ENCODE peak calls at places on chromosomes 6 and 20, in six cellular contexts. One of them, this sample, is unnamed. For H3K36me3 and H3K9me3, the result is how much of the 10 kb centered on the place peaks cover.

GRCh38 chr20:13819885-13820645 is 35.2 kb downstream of the NDUFAF5 start:
- DNase-seq in suprapubic skin: no peak
- DNase-seq in endothelial cell of umbilical vein: peak
- DNase-seq in GM23248: peak
- DNase-seq in tibial artery: no peak
- DNase-seq in IMR-90: peak
- DNase-seq in this sample: peak

GRCh38 chr6:169158182-169158573 is 95.5 kb downstream of the THBS2 start:
- DNase-seq in suprapubic skin: no peak
- DNase-seq in endothelial cell of umbilical vein: peak
- DNase-seq in GM23248: peak
- DNase-seq in tibial artery: peak
- DNase-seq in IMR-90: peak
- DNase-seq in this sample: no peak

GRCh38 chr20:48054051-48054450 is 268.8 kb upstream of the SULF2 start:
- DNase-seq in suprapubic skin: no peak
- DNase-seq in endothelial cell of umbilical vein: no peak
- DNase-seq in GM23248: no peak
- DNase-seq in tibial artery: no peak
- DNase-seq in IMR-90: no peak
- DNase-seq in this sample: no peak

GRCh38 chr20:50313223-50313820 is 122.7 kb downstream of the CEBPB start:
- DNase-seq in suprapubic skin: no peak
- DNase-seq in endothelial cell of umbilical vein: no peak
- DNase-seq in GM23248: peak
- DNase-seq in tibial artery: peak
- DNase-seq in IMR-90: peak
- DNase-seq in this sample: peak

GRCh38 chr6:146813554-146813953 is 214.8 kb downstream of the ADGB start:
- DNase-seq in suprapubic skin: no peak
- DNase-seq in endothelial cell of umbilical vein: no peak
- DNase-seq in GM23248: no peak
- DNase-seq in tibial artery: no peak
- DNase-seq in IMR-90: peak
- DNase-seq in this sample: no peak

GRCh38 chr20:23060629-23061028 is 11.2 kb upstream of the THBD start:
- DNase-seq in suprapubic skin: no peak
- DNase-seq in endothelial cell of umbilical vein: no peak
- DNase-seq in GM23248: no peak
- DNase-seq in tibial artery: no peak
- DNase-seq in IMR-90: no peak
- DNase-seq in this sample: no peak

GRCh38 chr6:70863343-70863742 is 93.5 kb downstream of the B3GAT2 start:
- DNase-seq in suprapubic skin: no peak
- DNase-seq in endothelial cell of umbilical vein: no peak
- DNase-seq in GM23248: no peak
- DNase-seq in tibial artery: no peak
- DNase-seq in IMR-90: no peak
- DNase-seq in this sample: no peak

GRCh38 chr6:20688710-20689500 is 154.6 kb downstream of the CDKAL1 start:
- DNase-seq in suprapubic skin: no peak
- DNase-seq in endothelial cell of umbilical vein: no peak
- DNase-seq in GM23248: peak
- DNase-seq in tibial artery: no peak
- DNase-seq in IMR-90: peak
- DNase-seq in this sample: no peak

GRCh38 chr6:35248300-35248699 is 11.2 kb upstream of the ZNF76 start:
- DNase-seq in suprapubic skin: no peak
- DNase-seq in endothelial cell of umbilical vein: no peak
- DNase-seq in GM23248: peak
- DNase-seq in tibial artery: no peak
- DNase-seq in IMR-90: peak
- DNase-seq in this sample: no peak

GRCh38 chr6:104887350-104887749 is 27.6 kb upstream of the HACE1 start:
- DNase-seq in suprapubic skin: no peak
- DNase-seq in endothelial cell of umbilical vein: peak
- DNase-seq in GM23248: peak
- DNase-seq in tibial artery: no peak
- DNase-seq in IMR-90: peak
- DNase-seq in this sample: no peak

GRCh38 chr20:11979306-11980128 is 61.8 kb downstream of the BTBD3 start:
- DNase-seq in suprapubic skin: no peak
- DNase-seq in endothelial cell of umbilical vein: no peak
- DNase-seq in GM23248: no peak
- DNase-seq in tibial artery: no peak
- DNase-seq in IMR-90: no peak
- DNase-seq in this sample: no peak

GRCh38 chr6:165698868-165699267 is 35.8 kb upstream of the PDE10A start:
- DNase-seq in suprapubic skin: no peak
- DNase-seq in endothelial cell of umbilical vein: no peak
- DNase-seq in GM23248: no peak
- DNase-seq in tibial artery: no peak
- DNase-seq in IMR-90: no peak
- DNase-seq in this sample: no peak

GRCh38 chr20:19210426-19211155 is 1.9 kb upstream of the SLC24A3 start:
- DNase-seq in suprapubic skin: no peak
- DNase-seq in endothelial cell of umbilical vein: no peak
- DNase-seq in GM23248: peak
- DNase-seq in tibial artery: no peak
- DNase-seq in IMR-90: no peak
- DNase-seq in this sample: no peak

GRCh38 chr20:58038123-58038654 is 190.3 kb downstream of the ANKRD60 start:
- DNase-seq in suprapubic skin: peak
- DNase-seq in endothelial cell of umbilical vein: no peak
- DNase-seq in GM23248: no peak
- DNase-seq in tibial artery: no peak
- DNase-seq in IMR-90: no peak
- DNase-seq in this sample: no peak

GRCh38 chr6:138817799-138818198 is 21.9 kb downstream of the ECT2L start:
- DNase-seq in suprapubic skin: no peak
- DNase-seq in endothelial cell of umbilical vein: peak
- DNase-seq in GM23248: peak
- DNase-seq in tibial artery: no peak
- DNase-seq in IMR-90: peak
- DNase-seq in this sample: no peak

GRCh38 chr6:110101885-110102284 is 77.6 kb downstream of the WASF1 start:
- DNase-seq in suprapubic skin: no peak
- DNase-seq in endothelial cell of umbilical vein: no peak
- DNase-seq in GM23248: no peak
- DNase-seq in tibial artery: no peak
- DNase-seq in IMR-90: no peak
- DNase-seq in this sample: no peak

GRCh38 chr6:66902457-66902856 is 1195.4 kb upstream of the EYS start:
- DNase-seq in suprapubic skin: no peak
- DNase-seq in endothelial cell of umbilical vein: no peak
- DNase-seq in GM23248: no peak
- DNase-seq in tibial artery: no peak
- DNase-seq in IMR-90: no peak
- DNase-seq in this sample: no peak

GRCh38 chr20:8583209-8584106 is 451.4 kb downstream of the PLCB1 start:
- DNase-seq in suprapubic skin: no peak
- DNase-seq in endothelial cell of umbilical vein: no peak
- DNase-seq in GM23248: no peak
- DNase-seq in tibial artery: no peak
- DNase-seq in IMR-90: peak
- DNase-seq in this sample: no peak

GRCh38 chr6:41976794-41977484 is 35.3 kb upstream of the CCND3 start:
- DNase-seq in suprapubic skin: peak
- DNase-seq in endothelial cell of umbilical vein: no peak
- DNase-seq in GM23248: peak
- DNase-seq in tibial artery: no peak
- DNase-seq in IMR-90: peak
- DNase-seq in this sample: peak

GRCh38 chr6:33934726-33935270 is 131.0 kb upstream of the MLN start:
- DNase-seq in suprapubic skin: no peak
- DNase-seq in endothelial cell of umbilical vein: no peak
- DNase-seq in GM23248: no peak
- DNase-seq in tibial artery: no peak
- DNase-seq in IMR-90: no peak
- DNase-seq in this sample: no peak

GRCh38 chr6:144055121-144055931 is 40.0 kb downstream of the SF3B5 start:
- DNase-seq in suprapubic skin: no peak
- DNase-seq in endothelial cell of umbilical vein: no peak
- DNase-seq in GM23248: peak
- DNase-seq in tibial artery: no peak
- DNase-seq in IMR-90: no peak
- DNase-seq in this sample: no peak

GRCh38 chr20:36573798-36574277 is 441 bp downstream of the TGIF2 start:
- DNase-seq in suprapubic skin: peak
- DNase-seq in endothelial cell of umbilical vein: peak
- DNase-seq in GM23248: peak
- DNase-seq in tibial artery: no peak
- DNase-seq in IMR-90: no peak
- DNase-seq in this sample: peak

GRCh38 chr20:51574248-51575033 is 31.9 kb upstream of the NFATC2 start:
- DNase-seq in suprapubic skin: no peak
- DNase-seq in endothelial cell of umbilical vein: no peak
- DNase-seq in GM23248: peak
- DNase-seq in tibial artery: no peak
- DNase-seq in IMR-90: no peak
- DNase-seq in this sample: no peak

GRCh38 chr6:73503027-73503772 is 17.6 kb downstream of the EEF1A1 start:
- DNase-seq in suprapubic skin: no peak
- DNase-seq in endothelial cell of umbilical vein: no peak
- DNase-seq in GM23248: no peak
- DNase-seq in tibial artery: no peak
- DNase-seq in IMR-90: no peak
- DNase-seq in this sample: no peak

GRCh38 chr6:101832371-101832770 is 438.9 kb downstream of the GRIK2 start:
- DNase-seq in suprapubic skin: no peak
- DNase-seq in endothelial cell of umbilical vein: no peak
- DNase-seq in GM23248: no peak
- DNase-seq in tibial artery: no peak
- DNase-seq in IMR-90: no peak
- DNase-seq in this sample: no peak

GRCh38 chr6:109743739-109744138 is 52.6 kb downstream of the FIG4 start:
- DNase-seq in suprapubic skin: no peak
- DNase-seq in endothelial cell of umbilical vein: peak
- DNase-seq in GM23248: peak
- DNase-seq in tibial artery: no peak
- DNase-seq in IMR-90: peak
- DNase-seq in this sample: peak

GRCh38 chr6:17311595-17312311 is 30.6 kb downstream of the RBM24 start:
- DNase-seq in suprapubic skin: no peak
- DNase-seq in endothelial cell of umbilical vein: no peak
- DNase-seq in GM23248: peak
- DNase-seq in tibial artery: no peak
- DNase-seq in IMR-90: peak
- DNase-seq in this sample: peak

GRCh38 chr6:78561015-78561414 is 306.3 kb upstream of the IRAK1BP1 start:
- DNase-seq in suprapubic skin: no peak
- DNase-seq in endothelial cell of umbilical vein: peak
- DNase-seq in GM23248: no peak
- DNase-seq in tibial artery: no peak
- DNase-seq in IMR-90: peak
- DNase-seq in this sample: no peak
- H3K36me3 ChIP-seq in suprapubic skin: under half
- H3K36me3 ChIP-seq in endothelial cell of umbilical vein: under half
- H3K36me3 ChIP-seq in GM23248: under half
- H3K36me3 ChIP-seq in tibial artery: under half
- H3K36me3 ChIP-seq in IMR-90: under half
- H3K36me3 ChIP-seq in this sample: under half

GRCh38 chr6:170415318-170415717 is 108.8 kb downstream of the FAM120B start:
- DNase-seq in suprapubic skin: no peak
- DNase-seq in endothelial cell of umbilical vein: no peak
- DNase-seq in GM23248: no peak
- DNase-seq in tibial artery: no peak
- DNase-seq in IMR-90: no peak
- DNase-seq in this sample: no peak
- H3K4me3 ChIP-seq in suprapubic skin: no peak
- H3K4me3 ChIP-seq in endothelial cell of umbilical vein: no peak
- H3K4me3 ChIP-seq in GM23248: no peak
- H3K4me3 ChIP-seq in tibial artery: no peak
- H3K4me3 ChIP-seq in IMR-90: no peak
- H3K4me3 ChIP-seq in this sample: no peak

GRCh38 chr20:63648895-63649589 is 4.2 kb downstream of the STMN3 start:
- DNase-seq in suprapubic skin: no peak
- DNase-seq in endothelial cell of umbilical vein: no peak
- DNase-seq in GM23248: no peak
- DNase-seq in tibial artery: no peak
- DNase-seq in IMR-90: no peak
- DNase-seq in this sample: no peak
- H3K9me3 ChIP-seq in suprapubic skin: under half
- H3K9me3 ChIP-seq in endothelial cell of umbilical vein: under half
- H3K9me3 ChIP-seq in GM23248: under half
- H3K9me3 ChIP-seq in tibial artery: under half
- H3K9me3 ChIP-seq in IMR-90: under half
- H3K9me3 ChIP-seq in this sample: under half

GRCh38 chr6:159125014-159125609 is 44.1 kb upstream of the FNDC1 start:
- DNase-seq in suprapubic skin: no peak
- DNase-seq in endothelial cell of umbilical vein: no peak
- DNase-seq in GM23248: no peak
- DNase-seq in tibial artery: no peak
- DNase-seq in IMR-90: no peak
- DNase-seq in this sample: no peak
- H3K36me3 ChIP-seq in suprapubic skin: under half
- H3K36me3 ChIP-seq in endothelial cell of umbilical vein: under half
- H3K36me3 ChIP-seq in GM23248: under half
- H3K36me3 ChIP-seq in tibial artery: under half
- H3K36me3 ChIP-seq in IMR-90: under half
- H3K36me3 ChIP-seq in this sample: under half

DNA sequence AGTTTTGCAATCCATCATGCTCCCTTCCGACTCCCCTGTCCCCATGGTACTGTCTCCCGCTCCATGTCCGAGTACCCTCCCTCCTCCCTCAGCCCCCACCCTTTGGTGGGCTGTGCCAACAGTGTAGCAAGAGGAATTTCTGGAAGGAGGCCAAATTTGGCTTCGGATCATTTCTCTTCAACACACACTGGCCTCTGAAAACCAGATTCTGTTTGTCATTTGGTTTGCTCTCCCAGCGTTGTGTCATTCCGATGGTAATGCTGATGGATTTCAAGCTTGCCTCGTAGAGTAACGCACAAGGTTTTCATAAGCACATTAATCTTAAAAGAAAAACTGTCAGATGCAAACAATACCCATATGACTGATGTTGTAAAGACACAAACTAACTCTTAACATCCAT is 22.9 kb upstream of the PAX1 start:
- DNase-seq in suprapubic skin: no peak
- DNase-seq in endothelial cell of umbilical vein: no peak
- DNase-seq in GM23248: no peak
- DNase-seq in tibial artery: no peak
- DNase-seq in IMR-90: no peak
- DNase-seq in this sample: no peak
- H3K4me3 ChIP-seq in suprapubic skin: peak
- H3K4me3 ChIP-seq in endothelial cell of umbilical vein: no peak
- H3K4me3 ChIP-seq in GM23248: no peak
- H3K4me3 ChIP-seq in tibial artery: no peak
- H3K4me3 ChIP-seq in IMR-90: no peak
- H3K4me3 ChIP-seq in this sample: no peak

This sample was measured in MG63.